ENCODE peak calls at places on chromosomes 13 and 19, in six cellular contexts. N, F, C, U, Y and Q are unnamed samples.

GRCh38 chr13:96075953-96076543 is 13.9 kb upstream of the HS6ST3 start:
- DNase-seq in N (peak; percentile 23), F (peak; percentile 50), C (no peak), U (peak; percentile 52), Y (peak; percentile 22), Q (no peak)

GRCh38 chr13:49052801-49053200 is 77.1 kb downstream of the FNDC3A start:
- DNase-seq in N (peak; percentile 24), F (no peak), C (no peak), U (no peak), Y (no peak), Q (no peak)

GRCh38 chr19:47097396-47098217 is 16.0 kb downstream of the ZC3H4 start:
- DNase-seq in N (no peak), F (no peak), C (no peak), U (peak; percentile 82), Y (no peak), Q (no peak)

GRCh38 chr13:41352935-41353801 is 42.1 kb downstream of the NAA16 start:
- DNase-seq in N (peak; percentile 59), F (peak; percentile 80), C (peak; percentile 13), U (peak; percentile 72), Y (peak; percentile 67), Q (peak; percentile 5)

GRCh38 chr13:76982051-76982450 is 9.8 kb upstream of the CLN5 start:
- DNase-seq in N (no peak), F (no peak), C (no peak), U (no peak), Y (no peak), Q (no peak)

GRCh38 chr13:40306817-40307216 is 359.6 kb downstream of the FOXO1 start:
- DNase-seq in N (no peak), F (no peak), C (no peak), U (no peak), Y (no peak), Q (no peak)

GRCh38 chr13:51759240-51759639 is 44.7 kb downstream of the DHRS12 start:
- DNase-seq in N (peak; percentile 83), F (peak; percentile 16), C (peak; percentile 29), U (no peak), Y (no peak), Q (no peak)

GRCh38 chr13:112331675-112332074 is 44.5 kb upstream of the SPACA7 start:
- DNase-seq in N (no peak), F (no peak), C (no peak), U (no peak), Y (no peak), Q (no peak)

GRCh38 chr13:37383066-37383465 is 215.5 kb downstream of the POSTN start:
- DNase-seq in N (peak; percentile 24), F (no peak), C (no peak), U (no peak), Y (no peak), Q (no peak)

GRCh38 chr19:18743281-18743825 is 47.8 kb downstream of the COMP start:
- DNase-seq in N (peak; percentile 76), F (peak; percentile 64), C (peak; percentile 24), U (peak; percentile 35), Y (no peak), Q (no peak)

GRCh38 chr19:2231621-2232221 is 4.4 kb downstream of the PLEKHJ1 start:
- DNase-seq in N (no peak), F (no peak), C (no peak), U (no peak), Y (peak; percentile 37), Q (no peak)

GRCh38 chr19:6056801-6057650 is 53.3 kb downstream of the RFX2 start:
- DNase-seq in N (peak; percentile 91), F (peak; percentile 97), C (peak; percentile 65), U (peak; percentile 97), Y (no peak), Q (peak; percentile 91)

GRCh38 chr19:5917431-5918107 is 3.5 kb downstream of the CAPS start:
- DNase-seq in N (no peak), F (no peak), C (no peak), U (no peak), Y (no peak), Q (no peak)

GRCh38 chr13:51397262-51397933 is 55.4 kb downstream of the INTS6 start:
- DNase-seq in N (peak; percentile 80), F (peak; percentile 71), C (peak; percentile 44), U (peak; percentile 80), Y (no peak), Q (peak; percentile 48)

GRCh38 chr13:24220086-24220703 is 59.7 kb downstream of the SPATA13 start:
- DNase-seq in N (peak; percentile 88), F (peak; percentile 92), C (peak; percentile 61), U (peak; percentile 91), Y (peak; percentile 87), Q (peak; percentile 70)

GRCh38 chr13:90232291-90232690 is 1115.2 kb upstream of the MIR17HG start:
- DNase-seq in N (no peak), F (no peak), C (no peak), U (no peak), Y (no peak), Q (no peak)

GRCh38 chr13:44160549-44161278 is 212.9 kb upstream of the SERP2 start:
- DNase-seq in N (peak; percentile 15), F (no peak), C (no peak), U (peak; percentile 18), Y (no peak), Q (no peak)

GRCh38 chr13:29937836-29938235 is 87.4 kb upstream of the UBL3 start:
- DNase-seq in N (no peak), F (no peak), C (no peak), U (no peak), Y (peak; percentile 20), Q (no peak)

GRCh38 chr19:2394669-2395292 is 32.6 kb downstream of the TIMM13 start:
- DNase-seq in N (no peak), F (no peak), C (no peak), U (no peak), Y (peak; percentile 67), Q (no peak)

GRCh38 chr13:47087841-47088240 is 191.0 kb upstream of the HTR2A start:
- DNase-seq in N (peak; percentile 81), F (peak; percentile 38), C (peak; percentile 20), U (peak; percentile 51), Y (no peak), Q (no peak)

GRCh38 chr13:52804202-52804641 is 44.2 kb downstream of the PCDH8 start:
- DNase-seq in N (no peak), F (no peak), C (no peak), U (peak; percentile 63), Y (no peak), Q (no peak)

DNA sequence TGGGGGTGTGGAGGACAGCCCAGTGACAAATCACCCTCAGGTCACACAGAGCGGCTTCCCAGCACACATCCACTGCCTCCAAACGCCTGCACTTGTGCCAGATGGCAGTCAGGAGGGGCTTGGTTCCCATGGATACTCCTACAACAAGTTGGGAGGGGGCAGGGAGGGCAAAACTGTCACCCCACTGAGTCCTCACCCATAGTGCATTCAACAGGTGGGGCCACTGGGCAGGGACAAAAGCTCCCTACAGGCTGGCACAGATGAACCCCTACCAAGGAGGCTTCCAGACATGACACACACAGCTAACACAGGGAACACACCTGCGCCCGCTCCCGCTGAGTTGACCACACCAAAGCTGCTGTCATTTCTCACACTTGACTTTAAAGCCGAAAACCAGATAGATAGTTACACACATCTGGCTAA is 120.5 kb downstream of the STK24 start:
- DNase-seq in N (no peak), F (no peak), C (no peak), U (no peak), Y (no peak), Q (no peak)
- TF ChIP-seq CTCF in N (no peak), F (no peak), C (no peak), U (no peak), Y (no peak), Q (no peak)

DNA sequence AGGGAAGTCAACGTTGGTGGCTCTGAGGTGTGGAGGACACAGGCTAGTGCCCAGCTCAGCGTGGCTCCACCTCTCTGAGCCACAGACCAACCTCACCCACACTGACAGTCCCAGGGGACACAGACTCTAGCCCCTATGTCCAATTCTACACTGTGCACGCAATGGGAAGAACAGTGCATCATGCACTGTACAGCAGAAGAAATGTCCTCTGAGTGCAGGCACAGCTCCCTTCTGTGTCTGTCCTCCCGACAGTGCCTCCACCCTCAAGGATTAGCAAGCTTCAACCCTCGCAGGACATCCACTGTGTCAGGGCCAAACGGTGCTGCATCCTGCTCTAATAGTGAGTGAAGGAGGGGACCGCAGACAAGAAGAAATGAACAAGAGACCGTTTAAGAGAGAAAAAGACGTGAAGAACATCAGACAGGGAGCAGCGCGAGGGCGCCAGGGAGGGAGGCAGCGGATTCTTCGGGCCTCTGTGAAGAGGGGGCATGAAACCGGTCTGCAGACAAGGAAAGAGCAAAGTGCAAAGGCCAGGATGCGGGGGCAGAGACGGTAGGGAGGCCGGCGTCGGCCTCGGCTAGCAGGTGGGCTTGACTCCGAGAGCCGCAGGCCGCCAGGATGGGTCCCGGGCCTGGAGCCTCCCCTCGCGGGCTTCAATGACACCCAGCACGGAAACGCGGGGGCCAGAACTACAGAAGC is 644 bp downstream of the ZNF837 start:
- DNase-seq in N (no peak), F (no peak), C (no peak), U (no peak), Y (peak; percentile 40), Q (no peak)
- TF ChIP-seq CTCF in N (no peak), F (no peak), C (no peak), U (no peak), Y (no peak), Q (no peak)

DNA sequence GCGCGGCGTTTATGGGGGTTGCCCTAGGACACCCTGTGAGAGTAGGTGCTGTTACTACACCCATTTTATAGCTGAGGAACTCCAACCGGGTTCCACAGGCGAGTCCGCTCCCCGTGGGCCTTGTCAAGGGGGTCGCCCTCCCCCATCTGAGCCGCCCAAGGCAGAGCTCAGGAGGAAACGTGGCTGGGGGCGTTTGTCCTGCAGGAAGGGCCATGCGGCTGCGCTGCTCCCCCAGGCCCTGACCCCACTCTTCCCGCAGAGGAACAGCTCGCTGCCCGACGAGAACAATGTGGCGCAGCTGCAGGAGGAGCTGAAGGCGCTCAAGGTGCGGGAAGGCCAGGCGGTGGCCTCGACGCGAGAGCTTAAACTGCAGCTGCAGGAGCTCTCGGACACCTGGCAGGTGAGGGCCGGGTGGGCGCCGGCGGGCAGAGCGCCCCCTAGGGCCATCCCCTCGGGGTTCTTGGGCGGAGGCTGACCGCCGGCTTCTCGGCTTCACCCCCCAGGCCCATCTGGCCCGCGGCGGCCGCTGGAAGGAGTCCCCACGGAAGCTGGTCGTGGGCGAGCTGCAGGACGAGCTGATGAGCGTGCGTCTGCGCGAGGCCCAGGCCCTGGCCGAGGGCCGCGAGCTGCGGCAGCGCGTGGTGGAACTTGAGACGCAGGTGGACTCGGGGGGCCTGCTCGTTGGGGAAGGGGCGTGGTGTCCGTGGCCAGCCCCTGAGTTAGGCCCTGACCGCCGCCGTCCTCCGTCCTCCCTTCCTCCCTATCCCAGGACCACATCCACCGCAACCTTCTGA is 12.4 kb downstream of the PRR36 start:
- DNase-seq in N (no peak), F (no peak), C (no peak), U (no peak), Y (no peak), Q (no peak)
- TF ChIP-seq CTCF in N (no peak), F (no peak), C (no peak), U (no peak), Y (peak; percentile 8), Q (no peak)

GRCh38 chr13:28318418-28318995 is 176.4 kb downstream of the FLT1 start:
- DNase-seq in N (no peak), F (no peak), C (no peak), U (no peak), Y (no peak), Q (no peak)

GRCh38 chr13:28316841-28317240 is 178.1 kb downstream of the FLT1 start:
- DNase-seq in N (no peak), F (no peak), C (no peak), U (no peak), Y (no peak), Q (no peak)

GRCh38 chr13:28316129-28316528 is 177.8 kb downstream of the PAN3 start:
- DNase-seq in N (no peak), F (no peak), C (no peak), U (no peak), Y (no peak), Q (no peak)

GRCh38 chr13:28314879-28315278 is 176.5 kb downstream of the PAN3 start:
- DNase-seq in N (no peak), F (no peak), C (no peak), U (no peak), Y (no peak), Q (no peak)

GRCh38 chr13:28313579-28313978 is 175.2 kb downstream of the PAN3 start:
- DNase-seq in N (peak; percentile 57), F (peak; percentile 77), C (no peak), U (peak; percentile 34), Y (peak; percentile 41), Q (no peak)
- TF ChIP-seq CTCF in N (peak; percentile 51), F (peak; percentile 43), C (peak; percentile 37), U (peak; percentile 26), Y (no peak), Q (peak; percentile 40)